ENCODE peak calls at places on chromosomes 2 and 18, in ten cellular contexts. One of them, this sample, is unnamed. For H3K4me1, the result is how much of the 10 kb centered on the place peaks cover.

GRCh38 chr18:12837747-12838146 is 46.3 kb downstream of the PTPN2 start:
- DNase-seq in mucosa of descending colon: no peak
- DNase-seq in H9: no peak
- DNase-seq in heart left ventricle: no peak
- DNase-seq in CD8-positive, alpha-beta memory T cell: no peak
- DNase-seq in PC-3: peak
- DNase-seq in right lobe of liver: no peak
- DNase-seq in lower lobe of right lung: no peak
- DNase-seq in colonic mucosa: no peak
- DNase-seq in ovary: no peak
- DNase-seq in this sample: no peak

GRCh38 chr2:207184348-207184747 is 18.6 kb upstream of the KLF7 start:
- DNase-seq in mucosa of descending colon: no peak
- DNase-seq in H9: no peak
- DNase-seq in heart left ventricle: no peak
- DNase-seq in CD8-positive, alpha-beta memory T cell: no peak
- DNase-seq in PC-3: peak
- DNase-seq in right lobe of liver: no peak
- DNase-seq in lower lobe of right lung: no peak
- DNase-seq in colonic mucosa: no peak
- DNase-seq in ovary: no peak
- DNase-seq in this sample: no peak

GRCh38 chr2:59458862-59459261 is 1094.6 kb downstream of the BCL11A start:
- DNase-seq in mucosa of descending colon: no peak
- DNase-seq in H9: peak
- DNase-seq in heart left ventricle: no peak
- DNase-seq in CD8-positive, alpha-beta memory T cell: no peak
- DNase-seq in PC-3: no peak
- DNase-seq in right lobe of liver: no peak
- DNase-seq in lower lobe of right lung: no peak
- DNase-seq in colonic mucosa: no peak
- DNase-seq in ovary: no peak
- DNase-seq in this sample: no peak

GRCh38 chr2:165307317-165307716 is 68.1 kb downstream of the SCN2A start:
- DNase-seq in mucosa of descending colon: no peak
- DNase-seq in H9: no peak
- DNase-seq in heart left ventricle: no peak
- DNase-seq in CD8-positive, alpha-beta memory T cell: no peak
- DNase-seq in PC-3: no peak
- DNase-seq in right lobe of liver: no peak
- DNase-seq in lower lobe of right lung: no peak
- DNase-seq in colonic mucosa: no peak
- DNase-seq in ovary: no peak
- DNase-seq in this sample: no peak

GRCh38 chr18:28050561-28050960 is 126.4 kb downstream of the CDH2 start:
- DNase-seq in mucosa of descending colon: no peak
- DNase-seq in H9: no peak
- DNase-seq in heart left ventricle: no peak
- DNase-seq in CD8-positive, alpha-beta memory T cell: no peak
- DNase-seq in PC-3: no peak
- DNase-seq in right lobe of liver: no peak
- DNase-seq in lower lobe of right lung: no peak
- DNase-seq in colonic mucosa: no peak
- DNase-seq in ovary: no peak
- DNase-seq in this sample: no peak

GRCh38 chr2:14723684-14724083 is 91.2 kb downstream of the LRATD1 start:
- DNase-seq in mucosa of descending colon: no peak
- DNase-seq in H9: no peak
- DNase-seq in heart left ventricle: no peak
- DNase-seq in CD8-positive, alpha-beta memory T cell: no peak
- DNase-seq in PC-3: no peak
- DNase-seq in right lobe of liver: no peak
- DNase-seq in lower lobe of right lung: no peak
- DNase-seq in colonic mucosa: no peak
- DNase-seq in ovary: no peak
- DNase-seq in this sample: no peak

GRCh38 chr2:241673189-241673663 is 13.4 kb downstream of the DTYMK start:
- DNase-seq in mucosa of descending colon: no peak
- DNase-seq in H9: no peak
- DNase-seq in heart left ventricle: no peak
- DNase-seq in CD8-positive, alpha-beta memory T cell: no peak
- DNase-seq in PC-3: no peak
- DNase-seq in right lobe of liver: no peak
- DNase-seq in lower lobe of right lung: no peak
- DNase-seq in colonic mucosa: no peak
- DNase-seq in ovary: no peak
- DNase-seq in this sample: no peak

GRCh38 chr2:98702896-98703620 is 27.9 kb downstream of the MGAT4A start:
- DNase-seq in mucosa of descending colon: no peak
- DNase-seq in H9: no peak
- DNase-seq in heart left ventricle: no peak
- DNase-seq in CD8-positive, alpha-beta memory T cell: no peak
- DNase-seq in PC-3: no peak
- DNase-seq in right lobe of liver: no peak
- DNase-seq in lower lobe of right lung: no peak
- DNase-seq in colonic mucosa: no peak
- DNase-seq in ovary: no peak
- DNase-seq in this sample: no peak

GRCh38 chr2:23690421-23691105 is 236.4 kb downstream of the ATAD2B start:
- DNase-seq in mucosa of descending colon: no peak
- DNase-seq in H9: no peak
- DNase-seq in heart left ventricle: no peak
- DNase-seq in CD8-positive, alpha-beta memory T cell: no peak
- DNase-seq in PC-3: no peak
- DNase-seq in right lobe of liver: peak
- DNase-seq in lower lobe of right lung: no peak
- DNase-seq in colonic mucosa: no peak
- DNase-seq in ovary: no peak
- DNase-seq in this sample: no peak

GRCh38 chr2:101986386-101986785 is 5.4 kb upstream of the IL1R2 start:
- DNase-seq in mucosa of descending colon: no peak
- DNase-seq in H9: no peak
- DNase-seq in heart left ventricle: no peak
- DNase-seq in CD8-positive, alpha-beta memory T cell: no peak
- DNase-seq in PC-3: peak
- DNase-seq in right lobe of liver: no peak
- DNase-seq in lower lobe of right lung: no peak
- DNase-seq in colonic mucosa: no peak
- DNase-seq in ovary: no peak
- DNase-seq in this sample: no peak

GRCh38 chr2:101985101-101985792 is 6.5 kb upstream of the IL1R2 start:
- DNase-seq in mucosa of descending colon: peak
- DNase-seq in H9: no peak
- DNase-seq in heart left ventricle: no peak
- DNase-seq in CD8-positive, alpha-beta memory T cell: no peak
- DNase-seq in PC-3: peak
- DNase-seq in right lobe of liver: no peak
- DNase-seq in lower lobe of right lung: no peak
- DNase-seq in colonic mucosa: peak
- DNase-seq in ovary: no peak
- DNase-seq in this sample: peak

GRCh38 chr2:101984656-101985055 is 7.1 kb upstream of the IL1R2 start:
- DNase-seq in mucosa of descending colon: no peak
- DNase-seq in H9: no peak
- DNase-seq in heart left ventricle: no peak
- DNase-seq in CD8-positive, alpha-beta memory T cell: no peak
- DNase-seq in PC-3: no peak
- DNase-seq in right lobe of liver: no peak
- DNase-seq in lower lobe of right lung: no peak
- DNase-seq in colonic mucosa: no peak
- DNase-seq in ovary: no peak
- DNase-seq in this sample: no peak

GRCh38 chr2:101986804-101987740 is 4.7 kb upstream of the IL1R2 start:
- DNase-seq in mucosa of descending colon: peak
- DNase-seq in H9: no peak
- DNase-seq in heart left ventricle: no peak
- DNase-seq in CD8-positive, alpha-beta memory T cell: no peak
- DNase-seq in PC-3: no peak
- DNase-seq in right lobe of liver: no peak
- DNase-seq in lower lobe of right lung: no peak
- DNase-seq in colonic mucosa: peak
- DNase-seq in ovary: no peak
- DNase-seq in this sample: peak

GRCh38 chr2:101985793-101986164 is 6.0 kb upstream of the IL1R2 start:
- DNase-seq in mucosa of descending colon: peak
- DNase-seq in H9: no peak
- DNase-seq in heart left ventricle: no peak
- DNase-seq in CD8-positive, alpha-beta memory T cell: no peak
- DNase-seq in PC-3: peak
- DNase-seq in right lobe of liver: no peak
- DNase-seq in lower lobe of right lung: no peak
- DNase-seq in colonic mucosa: peak
- DNase-seq in ovary: no peak
- DNase-seq in this sample: peak
- H3K4me1 ChIP-seq in mucosa of descending colon: under half
- H3K4me1 ChIP-seq in H9: under half
- H3K4me1 ChIP-seq in heart left ventricle: under half
- H3K4me1 ChIP-seq in CD8-positive, alpha-beta memory T cell: under half
- H3K4me1 ChIP-seq in PC-3: under half
- H3K4me1 ChIP-seq in right lobe of liver: under half
- H3K4me1 ChIP-seq in lower lobe of right lung: under half
- H3K4me1 ChIP-seq in colonic mucosa: under half
- H3K4me1 ChIP-seq in ovary: under half
- H3K4me1 ChIP-seq in this sample: half or more

GRCh38 chr2:74670263-74670662 is 16.2 kb downstream of the SEMA4F start:
- DNase-seq in mucosa of descending colon: no peak
- DNase-seq in H9: no peak
- DNase-seq in heart left ventricle: no peak
- DNase-seq in CD8-positive, alpha-beta memory T cell: no peak
- DNase-seq in PC-3: no peak
- DNase-seq in right lobe of liver: no peak
- DNase-seq in lower lobe of right lung: no peak
- DNase-seq in colonic mucosa: no peak
- DNase-seq in ovary: no peak
- DNase-seq in this sample: no peak
- H3K4me1 ChIP-seq in mucosa of descending colon: under half
- H3K4me1 ChIP-seq in H9: under half
- H3K4me1 ChIP-seq in heart left ventricle: under half
- H3K4me1 ChIP-seq in CD8-positive, alpha-beta memory T cell: under half
- H3K4me1 ChIP-seq in PC-3: under half
- H3K4me1 ChIP-seq in right lobe of liver: under half
- H3K4me1 ChIP-seq in lower lobe of right lung: under half
- H3K4me1 ChIP-seq in colonic mucosa: under half
- H3K4me1 ChIP-seq in ovary: under half
- H3K4me1 ChIP-seq in this sample: under half

GRCh38 chr2:54564439-54564838 is 108.3 kb downstream of the SPTBN1 start:
- DNase-seq in mucosa of descending colon: no peak
- DNase-seq in H9: no peak
- DNase-seq in heart left ventricle: no peak
- DNase-seq in CD8-positive, alpha-beta memory T cell: no peak
- DNase-seq in PC-3: no peak
- DNase-seq in right lobe of liver: no peak
- DNase-seq in lower lobe of right lung: no peak
- DNase-seq in colonic mucosa: no peak
- DNase-seq in ovary: no peak
- DNase-seq in this sample: no peak

GRCh38 chr2:54568876-54569298 is 112.8 kb downstream of the SPTBN1 start:
- DNase-seq in mucosa of descending colon: peak
- DNase-seq in H9: no peak
- DNase-seq in heart left ventricle: no peak
- DNase-seq in CD8-positive, alpha-beta memory T cell: no peak
- DNase-seq in PC-3: no peak
- DNase-seq in right lobe of liver: no peak
- DNase-seq in lower lobe of right lung: no peak
- DNase-seq in colonic mucosa: peak
- DNase-seq in ovary: no peak
- DNase-seq in this sample: peak

GRCh38 chr2:54569745-54570296 is 113.7 kb downstream of the SPTBN1 start:
- DNase-seq in mucosa of descending colon: peak
- DNase-seq in H9: no peak
- DNase-seq in heart left ventricle: no peak
- DNase-seq in CD8-positive, alpha-beta memory T cell: no peak
- DNase-seq in PC-3: peak
- DNase-seq in right lobe of liver: no peak
- DNase-seq in lower lobe of right lung: no peak
- DNase-seq in colonic mucosa: peak
- DNase-seq in ovary: no peak
- DNase-seq in this sample: peak

GRCh38 chr2:54565551-54565950 is 109.4 kb downstream of the SPTBN1 start:
- DNase-seq in mucosa of descending colon: no peak
- DNase-seq in H9: no peak
- DNase-seq in heart left ventricle: no peak
- DNase-seq in CD8-positive, alpha-beta memory T cell: no peak
- DNase-seq in PC-3: no peak
- DNase-seq in right lobe of liver: no peak
- DNase-seq in lower lobe of right lung: no peak
- DNase-seq in colonic mucosa: no peak
- DNase-seq in ovary: no peak
- DNase-seq in this sample: no peak

GRCh38 chr2:54566896-54567295 is 110.8 kb downstream of the SPTBN1 start:
- DNase-seq in mucosa of descending colon: no peak
- DNase-seq in H9: no peak
- DNase-seq in heart left ventricle: no peak
- DNase-seq in CD8-positive, alpha-beta memory T cell: no peak
- DNase-seq in PC-3: no peak
- DNase-seq in right lobe of liver: no peak
- DNase-seq in lower lobe of right lung: no peak
- DNase-seq in colonic mucosa: no peak
- DNase-seq in ovary: no peak
- DNase-seq in this sample: no peak
- H3K4me1 ChIP-seq in mucosa of descending colon: half or more
- H3K4me1 ChIP-seq in H9: under half
- H3K4me1 ChIP-seq in heart left ventricle: under half
- H3K4me1 ChIP-seq in CD8-positive, alpha-beta memory T cell: half or more
- H3K4me1 ChIP-seq in PC-3: under half
- H3K4me1 ChIP-seq in right lobe of liver: under half
- H3K4me1 ChIP-seq in lower lobe of right lung: half or more
- H3K4me1 ChIP-seq in colonic mucosa: under half
- H3K4me1 ChIP-seq in ovary: under half
- H3K4me1 ChIP-seq in this sample: under half

GRCh38 chr2:8571792-8572499 is 109.9 kb upstream of the ID2 start:
- DNase-seq in mucosa of descending colon: peak
- DNase-seq in H9: peak
- DNase-seq in heart left ventricle: no peak
- DNase-seq in CD8-positive, alpha-beta memory T cell: no peak
- DNase-seq in PC-3: peak
- DNase-seq in right lobe of liver: no peak
- DNase-seq in lower lobe of right lung: no peak
- DNase-seq in colonic mucosa: peak
- DNase-seq in ovary: peak
- DNase-seq in this sample: peak

GRCh38 chr2:8573234-8573941 is 108.5 kb upstream of the ID2 start:
- DNase-seq in mucosa of descending colon: peak
- DNase-seq in H9: peak
- DNase-seq in heart left ventricle: no peak
- DNase-seq in CD8-positive, alpha-beta memory T cell: no peak
- DNase-seq in PC-3: no peak
- DNase-seq in right lobe of liver: no peak
- DNase-seq in lower lobe of right lung: no peak
- DNase-seq in colonic mucosa: peak
- DNase-seq in ovary: peak
- DNase-seq in this sample: no peak

GRCh38 chr2:8573942-8574195 is 108.0 kb upstream of the ID2 start:
- DNase-seq in mucosa of descending colon: no peak
- DNase-seq in H9: no peak
- DNase-seq in heart left ventricle: no peak
- DNase-seq in CD8-positive, alpha-beta memory T cell: no peak
- DNase-seq in PC-3: no peak
- DNase-seq in right lobe of liver: no peak
- DNase-seq in lower lobe of right lung: no peak
- DNase-seq in colonic mucosa: peak
- DNase-seq in ovary: no peak
- DNase-seq in this sample: no peak

GRCh38 chr2:8571286-8571791 is 110.5 kb upstream of the ID2 start:
- DNase-seq in mucosa of descending colon: no peak
- DNase-seq in H9: peak
- DNase-seq in heart left ventricle: no peak
- DNase-seq in CD8-positive, alpha-beta memory T cell: no peak
- DNase-seq in PC-3: no peak
- DNase-seq in right lobe of liver: no peak
- DNase-seq in lower lobe of right lung: no peak
- DNase-seq in colonic mucosa: peak
- DNase-seq in ovary: no peak
- DNase-seq in this sample: no peak

GRCh38 chr2:8572712-8573233 is 109.1 kb upstream of the ID2 start:
- DNase-seq in mucosa of descending colon: no peak
- DNase-seq in H9: peak
- DNase-seq in heart left ventricle: no peak
- DNase-seq in CD8-positive, alpha-beta memory T cell: no peak
- DNase-seq in PC-3: no peak
- DNase-seq in right lobe of liver: no peak
- DNase-seq in lower lobe of right lung: no peak
- DNase-seq in colonic mucosa: no peak
- DNase-seq in ovary: peak
- DNase-seq in this sample: no peak
- H3K4me1 ChIP-seq in mucosa of descending colon: under half
- H3K4me1 ChIP-seq in H9: under half
- H3K4me1 ChIP-seq in heart left ventricle: under half
- H3K4me1 ChIP-seq in CD8-positive, alpha-beta memory T cell: under half
- H3K4me1 ChIP-seq in PC-3: under half
- H3K4me1 ChIP-seq in right lobe of liver: under half
- H3K4me1 ChIP-seq in lower lobe of right lung: under half
- H3K4me1 ChIP-seq in colonic mucosa: under half
- H3K4me1 ChIP-seq in ovary: under half
- H3K4me1 ChIP-seq in this sample: under half